ENCODE peak calls at places on chromosomes 1 and 21, in five cellular contexts. Y, W, C, K and G are unnamed samples.

GRCh38 chr1:221758455-221758854 is 16.6 kb upstream of the DUSP10 start:
- DNase-seq in Y (no peak), W (no peak), C (no peak), K (no peak), G (no peak)

GRCh38 chr1:59396387-59396786 is 99.5 kb downstream of the FGGY start:
- DNase-seq in Y (no peak), W (no peak), C (no peak), K (no peak), G (no peak)

GRCh38 chr1:99731384-99731783 is 35.1 kb downstream of the FRRS1 start:
- DNase-seq in Y (no peak), W (no peak), C (no peak), K (peak; percentile 15), G (no peak)

GRCh38 chr1:80656011-80656627 is 1144.6 kb upstream of the ADGRL2 start:
- DNase-seq in Y (no peak), W (no peak), C (peak; percentile 4), K (no peak), G (peak; percentile 56)

GRCh38 chr21:19507682-19508260 is 1104.2 kb upstream of the TMPRSS15 start:
- DNase-seq in Y (no peak), W (no peak), C (peak; percentile 2), K (no peak), G (no peak)

GRCh38 chr1:222631611-222632208 is 13.8 kb downstream of the MIA3 start:
- DNase-seq in Y (no peak), W (no peak), C (no peak), K (peak; percentile 9), G (no peak)

GRCh38 chr21:33478858-33479678 is 706 bp downstream of the TMEM50B start:
- DNase-seq in Y (peak; percentile 39), W (no peak), C (peak; percentile 32), K (peak; percentile 31), G (no peak)

GRCh38 chr21:45259206-45259795 is 28.4 kb downstream of the POFUT2 start:
- DNase-seq in Y (peak; percentile 14), W (no peak), C (no peak), K (no peak), G (no peak)

GRCh38 chr1:225428066-225428878 is 434 bp upstream of the LBR start:
- DNase-seq in Y (peak; percentile 91), W (peak; percentile 37), C (peak; percentile 92), K (peak; percentile 83), G (no peak)

GRCh38 chr1:158177705-158178450 is 2.8 kb upstream of the CD1D start:
- DNase-seq in Y (peak; percentile 93), W (no peak), C (peak; percentile 67), K (peak; percentile 48), G (peak; percentile 16)

GRCh38 chr21:32256873-32257620 is 21.8 kb downstream of the MIS18A start:
- DNase-seq in Y (no peak), W (peak; percentile 73), C (peak; percentile 98), K (peak; percentile 93), G (peak; percentile 89)

GRCh38 chr1:3821004-3821933 is 25.0 kb upstream of the LRRC47 start:
- DNase-seq in Y (no peak), W (no peak), C (no peak), K (no peak), G (no peak)

GRCh38 chr21:42533306-42533962 is 19.8 kb downstream of the SLC37A1 start:
- DNase-seq in Y (no peak), W (no peak), C (no peak), K (no peak), G (no peak)

GRCh38 chr1:153805042-153805745 is 30.0 kb downstream of the SLC27A3 start:
- DNase-seq in Y (peak; percentile 83), W (peak; percentile 41), C (peak; percentile 76), K (peak; percentile 84), G (no peak)

GRCh38 chr1:112712191-112712590 is 2.9 kb downstream of the PPM1J start:
- DNase-seq in Y (no peak), W (no peak), C (no peak), K (no peak), G (no peak)

GRCh38 chr1:188497020-188497419 is 1668.3 kb downstream of the PLA2G4A start:
- DNase-seq in Y (no peak), W (no peak), C (no peak), K (no peak), G (no peak)

GRCh38 chr1:244963231-244963826 is 99.0 kb upstream of the HNRNPU start:
- DNase-seq in Y (no peak), W (no peak), C (peak; percentile 10), K (no peak), G (no peak)

GRCh38 chr1:15154480-15155036 is 1.0 kb downstream of the TMEM51 start:
- DNase-seq in Y (no peak), W (no peak), C (no peak), K (no peak), G (no peak)

GRCh38 chr1:1206376-1207253 is at the start of gene TNFRSF18:
- DNase-seq in Y (peak; percentile 64), W (no peak), C (no peak), K (no peak), G (no peak)

GRCh38 chr1:211621471-211622198 is 42.7 kb upstream of the SLC30A1 start:
- DNase-seq in Y (no peak), W (no peak), C (peak; percentile 59), K (no peak), G (no peak)

GRCh38 chr1:165871311-165872067 is 44.1 kb downstream of the UCK2 start:
- DNase-seq in Y (peak; percentile 41), W (no peak), C (peak; percentile 50), K (peak; percentile 34), G (peak; percentile 66)

GRCh38 chr1:29551123-29551522 is 314.8 kb downstream of the PTPRU start:
- DNase-seq in Y (no peak), W (no peak), C (no peak), K (no peak), G (no peak)

GRCh38 chr1:224098007-224098406 is 15.9 kb upstream of the FBXO28 start:
- DNase-seq in Y (no peak), W (no peak), C (no peak), K (no peak), G (no peak)

GRCh38 chr1:230735447-230735846 is 11.7 kb upstream of the CAPN9 start:
- DNase-seq in Y (no peak), W (no peak), C (no peak), K (no peak), G (no peak)

GRCh38 chr1:111921948-111922347 is 67.5 kb downstream of the KCND3 start:
- DNase-seq in Y (no peak), W (no peak), C (no peak), K (no peak), G (no peak)

GRCh38 chr21:44429894-44430293 is 25.4 kb upstream of the LRRC3 start:
- DNase-seq in Y (no peak), W (no peak), C (no peak), K (no peak), G (no peak)

GRCh38 chr1:221987860-221988520 is 246.1 kb upstream of the DUSP10 start:
- DNase-seq in Y (no peak), W (no peak), C (peak; percentile 62), K (peak; percentile 62), G (no peak)

GRCh38 chr1:35850716-35851115 is 32.3 kb upstream of the AGO1 start:
- DNase-seq in Y (no peak), W (no peak), C (no peak), K (no peak), G (no peak)

GRCh38 chr1:35847935-35848565 is 35.0 kb upstream of the AGO1 start:
- DNase-seq in Y (no peak), W (no peak), C (no peak), K (no peak), G (no peak)

GRCh38 chr1:35851175-35851869 is 31.7 kb upstream of the AGO1 start:
- DNase-seq in Y (no peak), W (peak; percentile 59), C (peak; percentile 81), K (peak; percentile 88), G (no peak)

GRCh38 chr1:35852241-35852640 is 30.8 kb upstream of the AGO1 start:
- DNase-seq in Y (no peak), W (no peak), C (no peak), K (no peak), G (no peak)

GRCh38 chr1:35850051-35850450 is 33.0 kb upstream of the AGO1 start:
- DNase-seq in Y (no peak), W (no peak), C (no peak), K (no peak), G (no peak)
- H3K4me3 ChIP-seq in Y (no peak overlapping the region), W (no peak overlapping the region), C (no peak overlapping the region), K (no peak overlapping the region), G (no peak overlapping the region)

GRCh38 chr1:185598326-185598725 is 135.9 kb upstream of the HMCN1 start:
- DNase-seq in Y (no peak), W (no peak), C (no peak), K (no peak), G (no peak)

GRCh38 chr1:185594786-185595410 is 139.3 kb upstream of the HMCN1 start:
- DNase-seq in Y (no peak), W (no peak), C (no peak), K (no peak), G (no peak)

GRCh38 chr1:185601189-185601588 is 133.0 kb upstream of the HMCN1 start:
- DNase-seq in Y (no peak), W (no peak), C (no peak), K (no peak), G (no peak)

GRCh38 chr1:185593271-185593670 is 140.9 kb upstream of the HMCN1 start:
- DNase-seq in Y (no peak), W (no peak), C (no peak), K (no peak), G (no peak)

GRCh38 chr1:185595835-185596667 is 138.1 kb upstream of the HMCN1 start:
- DNase-seq in Y (peak; percentile 58), W (no peak), C (peak; percentile 50), K (peak; percentile 37), G (no peak)
- TF ChIP-seq CTCF in Y (peak; percentile 36), W (peak; percentile 71), C (peak; percentile 79), K (peak; percentile 74), G (peak; percentile 79)

GRCh38 chr1:87394462-87394861 is 65.8 kb downstream of the LMO4 start:
- DNase-seq in Y (no peak), W (no peak), C (no peak), K (no peak), G (no peak)

GRCh38 chr1:87402192-87403046 is 73.7 kb downstream of the LMO4 start:
- DNase-seq in Y (no peak), W (peak; percentile 40), C (peak; percentile 17), K (peak; percentile 87), G (no peak)

GRCh38 chr1:87399701-87400100 is 71.0 kb downstream of the LMO4 start:
- DNase-seq in Y (no peak), W (no peak), C (no peak), K (no peak), G (no peak)

GRCh38 chr1:87399264-87399663 is 70.6 kb downstream of the LMO4 start:
- DNase-seq in Y (no peak), W (no peak), C (no peak), K (no peak), G (peak; percentile 1)

GRCh38 chr1:87398644-87399043 is 70.0 kb downstream of the LMO4 start:
- DNase-seq in Y (no peak), W (no peak), C (peak; percentile 24), K (peak; percentile 77), G (no peak)
- H3K4me3 ChIP-seq in Y (no peak overlapping the region), W (no peak overlapping the region), C (no peak overlapping the region), K (no peak overlapping the region), G (no peak overlapping the region)

DNA sequence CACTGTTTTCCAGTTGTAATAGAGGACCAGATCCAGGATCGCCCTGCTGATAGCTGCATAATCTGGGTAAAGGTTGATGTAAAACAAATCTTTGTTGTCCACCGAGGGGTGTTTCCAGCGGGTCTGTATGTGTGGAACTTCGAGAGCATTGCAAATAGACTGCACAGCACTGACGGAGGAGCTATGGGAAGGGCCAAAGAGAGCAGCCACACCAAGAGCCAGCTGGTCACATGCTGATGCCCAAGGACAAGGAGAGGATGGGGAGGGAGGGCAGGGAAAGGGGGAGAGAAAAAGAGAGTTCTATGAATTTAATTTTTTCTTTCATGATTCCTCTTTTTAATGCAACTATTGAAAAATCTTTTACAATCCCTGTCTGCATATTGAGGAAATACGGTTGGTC is 250.0 kb downstream of the GRIK1 start:
- DNase-seq in Y (no peak), W (no peak), C (no peak), K (no peak), G (no peak)
- TF ChIP-seq CTCF in Y (no peak), W (no peak), C (no peak), K (no peak), G (no peak)